ENCODE peak calls at places on chromosomes 6 and 20, in ten cellular contexts. F, J, H, C, L, N, X, Q, A and D are unnamed samples.
A peak's percentile ranks its signal among the peaks of the same experiment; 100 is the strongest.

GRCh38 chr6:36139991-36140710 is 9.8 kb downstream of the MAPK13 start:
- DNase-seq in F (peak; percentile 60), J (no peak), H (no peak), C (no peak), L (no peak), N (no peak), X (no peak), Q (no peak), A (no peak), D (no peak)

GRCh38 chr20:25233016-25233772 is 14.7 kb upstream of the PYGB start:
- DNase-seq in F (no peak), J (peak; percentile 80), H (peak; percentile 88), C (no peak), L (peak; percentile 42), N (no peak), X (no peak), Q (peak; percentile 48), A (peak; percentile 59), D (peak; percentile 72)

GRCh38 chr6:158938811-158939254 is 61.2 kb downstream of the RSPH3 start:
- DNase-seq in F (no peak), J (no peak), H (no peak), C (no peak), L (peak; percentile 20), N (peak; percentile 71), X (no peak), Q (no peak), A (no peak), D (peak; percentile 37)

GRCh38 chr6:39924283-39924682 is 10.0 kb downstream of the MOCS1 start:
- DNase-seq in F (no peak), J (no peak), H (no peak), C (no peak), L (no peak), N (no peak), X (no peak), Q (no peak), A (no peak), D (peak; percentile 58)

GRCh38 chr6:110329729-110330436 is 28.3 kb downstream of the METTL24 start:
- DNase-seq in F (peak; percentile 54), J (no peak), H (peak; percentile 54), C (no peak), L (no peak), N (no peak), X (no peak), Q (peak; percentile 2), A (peak; percentile 32), D (no peak)

GRCh38 chr6:1388081-1388926 is 1.1 kb upstream of the FOXF2 start:
- DNase-seq in F (no peak), J (no peak), H (no peak), C (no peak), L (peak; percentile 57), N (peak; percentile 56), X (no peak), Q (no peak), A (no peak), D (no peak)

GRCh38 chr6:24376875-24377274 is 19.0 kb upstream of the DCDC2 start:
- DNase-seq in F (no peak), J (no peak), H (no peak), C (no peak), L (no peak), N (no peak), X (no peak), Q (no peak), A (no peak), D (no peak)

GRCh38 chr6:37388578-37388977 is 34.8 kb downstream of the RNF8 start:
- DNase-seq in F (no peak), J (no peak), H (no peak), C (no peak), L (no peak), N (no peak), X (no peak), Q (no peak), A (no peak), D (no peak)

DNA sequence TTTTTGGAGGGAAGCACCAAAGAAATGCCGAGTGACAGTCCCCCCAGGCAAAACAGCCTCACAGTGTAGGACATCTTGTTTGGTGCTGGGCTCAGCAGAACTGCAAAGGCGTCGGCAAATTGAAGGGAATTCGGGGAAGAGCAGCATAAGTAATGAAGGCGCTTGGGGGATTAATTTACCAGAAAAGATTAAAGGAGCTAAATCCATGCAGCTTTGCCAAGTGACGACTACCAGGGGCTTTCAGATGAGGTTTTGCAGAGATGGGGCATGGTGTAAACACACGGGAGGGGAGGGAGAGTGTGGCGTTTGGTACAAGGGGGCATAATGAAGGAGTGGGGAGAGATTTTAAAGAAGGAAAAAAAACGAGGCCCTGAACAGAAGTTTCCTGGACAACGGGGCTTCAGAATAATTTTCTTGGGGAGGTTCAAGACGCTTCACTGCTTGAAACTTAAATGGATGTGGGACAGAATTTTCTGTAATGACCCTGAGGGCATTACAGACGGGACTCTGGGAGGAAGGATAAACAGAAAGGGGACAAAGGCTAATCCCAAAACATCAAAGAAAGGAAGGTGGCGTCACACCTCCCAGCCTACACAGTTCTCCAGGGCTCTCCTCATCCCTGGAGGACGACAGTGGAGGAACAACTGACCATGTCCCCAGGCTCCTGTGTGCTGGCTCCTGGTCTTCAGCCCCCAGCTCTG is 45.4 kb upstream of the CDH22 start:
- DNase-seq in F (no peak), J (no peak), H (no peak), C (no peak), L (no peak), N (no peak), X (no peak), Q (no peak), A (no peak), D (no peak)
- H3K27ac ChIP-seq in F (no peak overlapping the region), J (no peak overlapping the region), H (no peak overlapping the region), C (no peak overlapping the region), L (no peak overlapping the region), N (no peak overlapping the region), X (no peak overlapping the region), Q (no peak overlapping the region), A (no peak overlapping the region), D (no peak overlapping the region)

DNA sequence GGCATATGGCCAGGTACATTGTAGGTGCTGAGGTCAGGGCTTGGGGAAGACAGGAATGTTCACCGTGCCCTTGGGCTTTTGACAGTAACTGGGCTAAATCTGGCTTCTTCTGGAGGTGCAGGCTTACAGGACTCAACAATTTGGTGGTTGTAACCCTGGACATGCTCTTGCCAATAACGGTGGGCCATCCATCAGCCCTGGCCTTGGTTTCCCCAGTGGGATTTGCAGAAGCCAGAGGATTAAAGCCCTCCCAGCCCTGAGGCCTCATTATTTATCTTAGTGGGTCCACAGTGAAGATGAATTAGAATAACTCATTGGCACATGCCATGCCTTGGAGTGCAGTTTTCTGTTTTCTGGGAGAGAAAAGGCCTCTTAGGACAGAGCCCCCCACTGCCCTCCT is 44.0 kb downstream of the TOX2 start:
- DNase-seq in F (peak; percentile 12), J (no peak), H (no peak), C (no peak), L (no peak), N (no peak), X (no peak), Q (no peak), A (no peak), D (no peak)
- H3K27ac ChIP-seq in F (no peak overlapping the region), J (no peak overlapping the region), H (no peak overlapping the region), C (no peak overlapping the region), L (no peak overlapping the region), N (no peak overlapping the region), X (no peak overlapping the region), Q (no peak overlapping the region), A (no peak overlapping the region), D (no peak overlapping the region)

GRCh38 chr6:56863366-56863765 is 91.5 kb upstream of the BEND6 start:
- DNase-seq in F (no peak), J (no peak), H (peak; percentile 74), C (no peak), L (no peak), N (no peak), X (no peak), Q (peak; percentile 82), A (no peak), D (no peak)

GRCh38 chr6:56862415-56863175 is 92.3 kb upstream of the BEND6 start:
- DNase-seq in F (no peak), J (no peak), H (peak; percentile 68), C (no peak), L (no peak), N (no peak), X (no peak), Q (peak; percentile 31), A (no peak), D (no peak)

GRCh38 chr6:56865081-56865875 is 89.6 kb upstream of the BEND6 start:
- DNase-seq in F (no peak), J (no peak), H (no peak), C (no peak), L (no peak), N (no peak), X (no peak), Q (no peak), A (no peak), D (no peak)

GRCh38 chr6:56866917-56867522 is 87.9 kb upstream of the BEND6 start:
- DNase-seq in F (no peak), J (no peak), H (peak; percentile 47), C (no peak), L (no peak), N (no peak), X (no peak), Q (peak; percentile 75), A (no peak), D (no peak)

DNA sequence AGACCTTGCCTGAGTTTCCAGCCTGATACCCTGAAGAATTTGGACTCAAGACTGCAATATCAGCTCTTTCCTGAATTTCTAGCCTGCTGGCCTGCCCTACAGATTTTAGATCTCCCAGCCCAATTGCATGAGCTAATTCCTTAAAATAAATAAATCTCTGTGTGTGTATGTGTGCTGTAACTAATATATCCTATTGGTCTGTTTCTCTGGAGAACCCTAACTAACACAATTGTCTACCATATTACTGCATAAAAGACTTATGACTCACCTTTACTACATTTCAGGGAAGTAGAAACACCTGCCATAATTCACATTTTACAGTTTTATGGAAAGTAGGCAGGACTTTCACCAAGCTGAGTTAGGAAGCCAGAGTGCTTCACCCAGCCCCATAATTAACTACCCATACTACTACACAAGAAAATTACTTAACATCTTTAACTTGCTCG is 90.7 kb upstream of the BEND6 start:
- DNase-seq in F (no peak), J (no peak), H (peak; percentile 55), C (no peak), L (no peak), N (no peak), X (no peak), Q (peak; percentile 33), A (no peak), D (no peak)
- H3K27ac ChIP-seq in F (no peak overlapping the region), J (no peak overlapping the region), H (peak overlapping the region; percentile 77), C (no peak overlapping the region), L (no peak overlapping the region), N (no peak overlapping the region), X (no peak overlapping the region), Q (peak overlapping the region; percentile 56), A (no peak overlapping the region), D (no peak overlapping the region)

DNA sequence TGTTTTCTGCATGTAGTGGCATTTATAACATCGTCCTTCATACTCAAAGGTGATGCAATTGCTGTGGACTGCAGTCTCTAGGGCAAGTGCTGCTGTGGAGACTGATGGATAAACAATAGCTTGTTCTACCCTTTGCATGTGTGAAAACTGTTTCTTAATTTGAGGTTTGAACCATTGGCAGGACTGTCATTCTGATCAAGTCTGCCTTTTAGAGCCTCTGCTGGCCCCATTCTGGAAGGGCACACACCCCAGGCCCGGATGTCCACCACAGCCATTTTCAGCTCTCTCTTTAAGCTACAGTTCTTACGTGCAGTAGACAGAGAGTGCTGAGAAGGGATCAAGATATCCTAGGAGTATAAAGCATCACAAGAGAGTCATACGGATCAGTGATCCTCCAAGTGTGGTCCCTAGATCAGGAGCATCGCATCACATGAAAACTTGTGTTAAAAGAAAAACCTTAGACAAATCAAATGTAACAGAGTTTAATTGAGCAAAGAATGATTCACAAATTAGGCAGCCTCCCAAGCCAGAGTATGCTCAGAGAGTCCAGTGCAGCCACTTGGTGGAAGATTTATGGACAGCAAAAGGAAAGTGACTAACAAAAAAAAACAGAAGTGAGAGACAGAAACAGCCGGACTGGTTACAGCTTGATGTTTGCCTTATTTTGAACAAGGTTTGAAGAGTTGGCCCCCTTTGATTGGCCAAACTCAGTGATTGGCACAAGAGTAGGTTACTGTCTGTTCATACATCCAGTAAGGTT is 52.0 kb downstream of the FRK start:
- DNase-seq in F (no peak), J (no peak), H (peak; percentile 80), C (no peak), L (no peak), N (no peak), X (no peak), Q (peak; percentile 89), A (no peak), D (no peak)
- H3K27ac ChIP-seq in F (peak overlapping the region; percentile 91), J (peak overlapping the region; percentile 63), H (peak overlapping the region; percentile 52), C (no peak overlapping the region), L (no peak overlapping the region), N (no peak overlapping the region), X (peak overlapping the region; percentile 92), Q (peak overlapping the region; percentile 58), A (no peak overlapping the region), D (no peak overlapping the region)